ENCODE peak calls at places on chromosomes 6 and 20, in eight cellular contexts. X is hepatocyte, I is lower lobe of right lung, N is sigmoid colon, S is HCT116, K is transverse colon, Z is H7, P is breast epithelium. Q is an unnamed sample.

GRCh38 chr20:59805266-59805665 is 128.2 kb downstream of the SYCP2 start:
- DNase-seq in S (no peak), K (no peak), I (no peak), X (no peak), P (no peak), Z (peak), N (no peak), Q (peak)

GRCh38 chr6:28349892-28350737 is at the start of gene ZKSCAN3:
- DNase-seq in P (peak), S (peak), N (peak), K (peak), Z (peak), X (peak), I (peak), Q (peak)

GRCh38 chr6:89215391-89215790 is 1.8 kb downstream of the GABRR1 start:
- DNase-seq in Z (no peak), P (no peak), X (no peak), K (no peak), I (no peak), S (no peak), N (no peak), Q (no peak)

GRCh38 chr20:33681728-33682353 is 4.3 kb downstream of the E2F1 start:
- DNase-seq in P (no peak), X (no peak), K (no peak), Z (no peak), I (no peak), S (no peak), N (no peak), Q (peak)

GRCh38 chr6:46217671-46218131 is 46.9 kb upstream of the ENPP5 start:
- DNase-seq in N (no peak), S (no peak), X (no peak), I (no peak), Z (no peak), P (no peak), K (no peak), Q (no peak)

GRCh38 chr6:2072450-2072849 is 173.0 kb downstream of the GMDS start:
- DNase-seq in Z (no peak), P (no peak), S (no peak), N (no peak), X (no peak), I (no peak), K (no peak), Q (no peak)

GRCh38 chr6:53309059-53309896 is 39.5 kb downstream of the ELOVL5 start:
- DNase-seq in X (no peak), Z (no peak), P (no peak), S (no peak), K (peak), I (no peak), N (no peak), Q (no peak)

GRCh38 chr6:33987531-33988021 is 158.3 kb downstream of the GRM4 start:
- DNase-seq in N (no peak), S (peak), I (no peak), K (peak), Z (no peak), P (peak), X (peak), Q (no peak)

GRCh38 chr6:79416931-79417330 is 120.3 kb downstream of the LCA5 start:
- DNase-seq in Z (no peak), N (no peak), I (no peak), S (no peak), X (no peak), K (no peak), P (no peak), Q (no peak)

GRCh38 chr6:79410806-79411205 is 126.4 kb downstream of the LCA5 start:
- DNase-seq in P (no peak), K (no peak), N (no peak), S (no peak), X (no peak), I (no peak), Z (no peak), Q (no peak)

GRCh38 chr6:79408598-79408997 is 128.6 kb downstream of the LCA5 start:
- DNase-seq in Z (no peak), P (no peak), X (no peak), S (no peak), I (no peak), K (no peak), N (no peak), Q (no peak)

DNA sequence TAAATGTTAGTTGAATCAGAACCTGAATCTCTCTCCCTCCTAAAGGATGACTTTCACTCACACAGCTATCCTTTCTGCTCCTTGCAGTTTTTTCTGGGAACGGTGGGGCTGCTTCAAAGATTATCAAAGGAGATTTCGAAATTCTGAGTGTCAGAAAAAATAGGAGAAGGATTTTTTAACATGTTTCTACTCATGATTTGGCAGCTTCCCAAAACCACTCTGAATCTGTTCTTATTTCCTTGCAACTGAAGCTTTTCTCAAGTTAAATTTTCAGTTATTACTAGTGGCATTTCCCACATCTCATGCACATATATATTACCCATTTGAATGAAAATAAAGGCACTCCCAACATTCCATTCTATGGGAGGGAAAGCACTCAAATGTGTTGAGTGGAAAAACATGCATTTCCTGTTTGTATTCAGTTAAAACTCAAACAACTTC is 123.6 kb downstream of the LCA5 start:
- DNase-seq in P (no peak), K (no peak), Z (no peak), N (no peak), X (peak), I (no peak), S (no peak), Q (no peak)
- H3K4me3 ChIP-seq in P (no peak), K (no peak), Z (no peak), N (no peak), X (no peak), I (no peak), S (no peak), Q (no peak)

GRCh38 chr6:39776581-39776980 is 15.6 kb upstream of the DAAM2 start:
- DNase-seq in X (no peak), P (no peak), S (no peak), K (no peak), Z (no peak), N (no peak), I (no peak), Q (no peak)
- H3K4me3 ChIP-seq in X (no peak), P (no peak), S (no peak), K (no peak), Z (no peak), N (no peak), I (no peak), Q (no peak)

DNA sequence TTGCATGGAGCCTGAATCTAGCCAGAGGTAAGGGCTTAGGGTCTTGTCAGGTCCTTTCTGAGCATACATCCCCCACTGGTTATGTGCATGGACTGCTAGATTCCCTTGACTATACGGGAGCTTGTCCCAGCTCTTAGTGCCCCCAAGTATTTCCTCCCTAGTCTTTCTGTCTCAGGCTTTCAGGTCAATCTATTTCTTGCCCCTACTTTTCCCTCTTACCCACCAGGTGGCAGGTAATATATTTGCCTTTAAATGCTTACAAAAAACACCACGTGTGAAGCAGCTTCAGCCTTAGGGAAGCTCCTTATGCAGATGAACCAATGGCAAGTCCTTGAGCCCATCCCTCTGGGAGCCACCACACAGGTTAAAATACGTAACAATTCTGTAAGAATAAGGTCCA is 454.2 kb downstream of the GRIK2 start:
- DNase-seq in Z (peak), P (no peak), S (no peak), I (no peak), N (no peak), X (no peak), K (no peak), Q (no peak)
- H3K4me3 ChIP-seq in Z (no peak), P (no peak), S (no peak), I (no peak), N (no peak), X (no peak), K (no peak), Q (no peak)

GRCh38 chr6:36956111-36956820 is 1.7 kb downstream of the PI16 start:
- DNase-seq in Z (no peak), N (no peak), X (no peak), P (peak), K (no peak), S (no peak), I (no peak), Q (no peak)

GRCh38 chr6:36953931-36954261 is 642 bp upstream of the PI16 start:
- DNase-seq in I (no peak), P (no peak), S (no peak), X (no peak), N (no peak), K (no peak), Z (no peak), Q (no peak)

GRCh38 chr6:36955136-36955535 is 598 bp downstream of the PI16 start:
- DNase-seq in X (no peak), P (no peak), Z (no peak), N (no peak), I (no peak), S (no peak), K (no peak), Q (no peak)

GRCh38 chr6:36954262-36954931 is at the start of gene PI16:
- DNase-seq in Z (no peak), S (no peak), X (no peak), P (no peak), N (no peak), I (no peak), K (no peak), Q (no peak)

DNA sequence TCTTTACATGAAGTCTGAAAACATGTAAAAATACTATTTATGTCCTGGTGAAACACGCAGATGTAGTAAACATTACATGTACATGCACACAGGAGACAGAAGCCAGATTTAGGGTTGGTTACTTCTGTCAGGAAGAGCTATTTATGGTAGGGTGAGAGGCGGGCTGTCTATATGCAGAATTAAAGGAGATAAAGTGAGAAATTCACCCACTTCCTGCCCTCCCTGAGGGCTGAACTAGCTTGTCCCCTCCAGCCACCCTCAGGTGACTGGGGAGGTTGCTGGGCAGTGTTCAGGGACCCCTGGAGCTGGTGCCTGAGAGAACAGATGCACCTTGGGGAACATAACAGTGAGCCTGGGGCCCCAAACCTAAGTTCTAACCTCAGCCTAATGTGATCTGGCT is 1.1 kb downstream of the PI16 start:
- DNase-seq in K (no peak), P (no peak), S (no peak), Z (no peak), N (no peak), X (no peak), I (no peak), Q (no peak)
- H3K4me3 ChIP-seq in K (no peak), P (no peak), S (no peak), Z (no peak), N (no peak), X (no peak), I (peak), Q (no peak)

GRCh38 chr6:98848539-98849210 is 14.3 kb downstream of the POU3F2 start:
- DNase-seq in Z (no peak), I (no peak), X (no peak), K (no peak), N (no peak), P (no peak), S (no peak), Q (no peak)

GRCh38 chr6:98847392-98847766 is 13.0 kb downstream of the POU3F2 start:
- DNase-seq in X (no peak), Z (no peak), N (no peak), K (no peak), I (no peak), P (no peak), S (no peak), Q (no peak)

GRCh38 chr6:98846021-98846380 is 11.6 kb downstream of the POU3F2 start:
- DNase-seq in P (no peak), X (no peak), K (no peak), Z (no peak), S (no peak), I (no peak), N (no peak), Q (no peak)

GRCh38 chr6:98845201-98846020 is 11.0 kb downstream of the POU3F2 start:
- DNase-seq in K (peak), N (peak), S (peak), X (peak), I (peak), Z (peak), P (peak), Q (no peak)

DNA sequence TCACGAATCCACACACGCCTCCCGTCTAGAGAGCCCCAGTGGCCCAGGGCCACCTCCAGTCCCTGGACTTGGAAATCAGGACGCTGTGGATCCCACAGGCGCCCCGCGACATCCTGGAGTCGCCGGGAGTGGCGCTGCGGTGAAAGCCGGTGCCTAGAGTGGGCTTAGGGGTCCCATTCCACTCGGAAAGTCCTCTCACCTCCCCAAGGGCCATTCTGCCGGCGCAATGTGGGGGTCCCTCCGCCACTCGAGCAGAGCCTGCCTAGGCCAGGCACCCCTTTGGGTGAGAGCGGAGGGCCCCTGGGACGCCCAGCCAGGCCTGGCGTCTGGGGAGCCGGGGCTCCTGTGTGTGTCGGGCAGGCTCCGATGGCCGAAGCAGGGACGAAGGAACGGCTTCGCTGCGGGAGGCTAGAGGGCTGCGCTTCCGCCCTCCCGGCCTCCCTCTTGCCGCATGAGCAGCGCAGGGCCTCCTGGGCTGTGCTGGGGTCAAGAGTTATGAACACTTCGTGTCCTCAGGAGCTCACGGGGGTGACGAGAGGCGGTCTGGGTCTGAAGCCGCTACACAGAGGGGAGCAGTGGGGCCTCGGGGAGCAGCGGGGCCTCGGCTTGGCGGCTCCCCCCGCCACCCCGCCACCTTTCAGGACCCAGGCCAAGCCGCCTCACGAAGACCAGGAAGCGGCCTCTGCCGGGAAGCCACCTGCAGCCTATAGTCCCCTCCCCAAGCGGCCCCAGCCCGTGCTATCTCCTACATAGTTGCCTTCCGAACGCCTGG is 13.6 kb downstream of the POU3F2 start:
- DNase-seq in X (peak), K (no peak), S (no peak), Z (no peak), N (peak), P (no peak), I (peak), Q (peak)
- H3K4me3 ChIP-seq in X (no peak), K (no peak), S (no peak), Z (peak), N (no peak), P (peak), I (peak), Q (no peak)

GRCh38 chr20:49483706-49484101 is 1.2 kb upstream of the KCNB1 start:
- DNase-seq in X (peak), P (no peak), I (no peak), S (no peak), K (no peak), N (no peak), Z (no peak), Q (no peak)
- H3K4me3 ChIP-seq in X (no peak), P (peak), I (no peak), S (peak), K (peak), N (peak), Z (peak), Q (peak)